ENCODE peak calls at places on chromosomes 5 and 9, in ten cellular contexts. O is fibroblast of lung; Z is HL-60; W is midbrain; B is mesenteric fat pad; G is stimulated activated CD8-positive, alpha-beta memory T cell treated with anti-CD3 and anti-CD28 coated beads, Interleukin-15, amount 100 ng/mL, for 24 hours; Y is activated gamma-delta T cell treated with Interleukin-2 at 50 U/mL for 16 hours; X is transverse colon; V is OCI-LY7; A is EL. L is an unnamed sample.

GRCh38 chr9:128160603-128160987 is 530 bp downstream of the BBLN start:
- DNase-seq in O (peak), Z (no peak), W (no peak), B (no peak), G (peak), Y (peak), X (peak), V (peak), A (peak), L (no peak)

GRCh38 chr5:172735141-172735831 is 35.7 kb downstream of the DUSP1 start:
- DNase-seq in O (no peak), Z (no peak), W (no peak), B (no peak), G (no peak), Y (no peak), X (no peak), V (no peak), A (no peak), L (no peak)

GRCh38 chr5:14440598-14441401 is 140.8 kb upstream of the OTULINL start:
- DNase-seq in O (peak), Z (no peak), W (peak), B (no peak), G (no peak), Y (no peak), X (peak), V (no peak), A (peak), L (peak)

GRCh38 chr9:117744390-117744789 is 40.2 kb downstream of the TLR4 start:
- DNase-seq in O (no peak), Z (no peak), W (no peak), B (no peak), G (no peak), Y (no peak), X (no peak), V (no peak), A (no peak), L (no peak)

GRCh38 chr5:140633081-140633471 is at the start of gene CD14:
- DNase-seq in O (no peak), Z (peak), W (peak), B (no peak), G (no peak), Y (no peak), X (peak), V (no peak), A (peak), L (peak)

GRCh38 chr9:136867917-136868316 is 1.8 kb upstream of the EDF1 start:
- DNase-seq in O (no peak), Z (no peak), W (no peak), B (no peak), G (no peak), Y (no peak), X (no peak), V (no peak), A (no peak), L (no peak)

GRCh38 chr9:116269250-116269649 is 115.7 kb downstream of the PAPPA start:
- DNase-seq in O (peak), Z (no peak), W (no peak), B (no peak), G (no peak), Y (no peak), X (no peak), V (no peak), A (peak), L (no peak)

GRCh38 chr5:159341145-159341544 is 10.9 kb upstream of the IL12B start:
- DNase-seq in O (no peak), Z (no peak), W (no peak), B (no peak), G (no peak), Y (no peak), X (no peak), V (no peak), A (no peak), L (no peak)

GRCh38 chr5:147578228-147579024 is 68.6 kb upstream of the DPYSL3 start:
- DNase-seq in O (peak), Z (no peak), W (peak), B (no peak), G (no peak), Y (no peak), X (no peak), V (peak), A (peak), L (no peak)

GRCh38 chr9:72758944-72759343 is 193.9 kb downstream of the ALDH1A1 start:
- DNase-seq in O (no peak), Z (no peak), W (no peak), B (no peak), G (no peak), Y (no peak), X (no peak), V (no peak), A (no peak), L (no peak)

GRCh38 chr9:121955649-121956048 is 137.5 kb downstream of the TTLL11 start:
- DNase-seq in O (no peak), Z (no peak), W (no peak), B (no peak), G (no peak), Y (no peak), X (no peak), V (no peak), A (no peak), L (no peak)

GRCh38 chr9:113581865-113582697 is 118.6 kb downstream of the RGS3 start:
- DNase-seq in O (no peak), Z (peak), W (peak), B (no peak), G (peak), Y (peak), X (peak), V (peak), A (peak), L (peak)

GRCh38 chr9:96232539-96233241 is 69.3 kb downstream of the HSD17B3 start:
- DNase-seq in O (no peak), Z (no peak), W (peak), B (no peak), G (no peak), Y (no peak), X (peak), V (peak), A (peak), L (peak)

GRCh38 chr5:1317921-1318565 is 23.2 kb upstream of the TERT start:
- DNase-seq in O (no peak), Z (no peak), W (no peak), B (peak), G (no peak), Y (no peak), X (no peak), V (no peak), A (no peak), L (no peak)

GRCh38 chr5:95723632-95724369 is 7.3 kb upstream of the RHOBTB3 start:
- DNase-seq in O (peak), Z (no peak), W (no peak), B (no peak), G (no peak), Y (no peak), X (no peak), V (no peak), A (peak), L (no peak)

L was measured in colonic mucosa.